ENCODE peak calls at places on chromosome 17, in ten cellular contexts. N, H, C, K, U, R, B, F, P and D are unnamed samples.

GRCh38 chr17:77127735-77128361 is 12.9 kb upstream of the SEC14L1 start:
- DNase-seq in N (no peak), H (no peak), C (peak; percentile 43), K (no peak), U (no peak), R (no peak), B (no peak), F (no peak), P (peak; percentile 88), D (peak; percentile 59)

GRCh38 chr17:35748323-35748960 is 4.6 kb downstream of the GAS2L2 start:
- DNase-seq in N (no peak), H (no peak), C (no peak), K (no peak), U (no peak), R (peak; percentile 45), B (no peak), F (peak; percentile 43), P (no peak), D (no peak)

GRCh38 chr17:78041401-78042179 is 83.1 kb downstream of the TNRC6C start:
- DNase-seq in N (no peak), H (no peak), C (no peak), K (no peak), U (no peak), R (no peak), B (no peak), F (no peak), P (no peak), D (no peak)

GRCh38 chr17:45896803-45897693 is 2.7 kb downstream of the MAPT start:
- DNase-seq in N (no peak), H (peak; percentile 86), C (peak; percentile 53), K (no peak), U (no peak), R (no peak), B (no peak), F (no peak), P (no peak), D (no peak)

GRCh38 chr17:82320140-82320840 is 2.9 kb upstream of the CD7 start:
- DNase-seq in N (no peak), H (no peak), C (no peak), K (no peak), U (no peak), R (no peak), B (no peak), F (no peak), P (no peak), D (no peak)

GRCh38 chr17:47205419-47205963 is 3.7 kb upstream of the MYL4 start:
- DNase-seq in N (no peak), H (peak; percentile 44), C (no peak), K (peak; percentile 79), U (peak; percentile 35), R (peak; percentile 62), B (no peak), F (peak; percentile 95), P (no peak), D (peak; percentile 24)

GRCh38 chr17:81329927-81330883 is 35.1 kb upstream of the SLC38A10 start:
- DNase-seq in N (no peak), H (peak; percentile 40), C (no peak), K (no peak), U (peak; percentile 53), R (peak; percentile 66), B (no peak), F (peak; percentile 15), P (no peak), D (no peak)

GRCh38 chr17:9218068-9218635 is 196.8 kb downstream of the NTN1 start:
- DNase-seq in N (no peak), H (no peak), C (no peak), K (no peak), U (no peak), R (no peak), B (no peak), F (no peak), P (no peak), D (no peak)

GRCh38 chr17:43030137-43030767 is 5.2 kb downstream of the RND2 start:
- DNase-seq in N (no peak), H (no peak), C (no peak), K (no peak), U (no peak), R (no peak), B (no peak), F (no peak), P (no peak), D (no peak)

GRCh38 chr17:6969323-6969726 is 26.5 kb upstream of the ALOX12 start:
- DNase-seq in N (no peak), H (no peak), C (no peak), K (peak; percentile 0), U (no peak), R (peak; percentile 39), B (no peak), F (no peak), P (no peak), D (no peak)

GRCh38 chr17:48074322-48075054 is 26.3 kb downstream of the NFE2L1 start:
- DNase-seq in N (no peak), H (peak; percentile 92), C (peak; percentile 70), K (peak; percentile 62), U (peak; percentile 63), R (peak; percentile 77), B (no peak), F (peak; percentile 94), P (no peak), D (peak; percentile 47)

GRCh38 chr17:50558955-50559614 is 1.4 kb upstream of the CACNA1G start:
- DNase-seq in N (no peak), H (peak; percentile 92), C (no peak), K (no peak), U (no peak), R (no peak), B (no peak), F (no peak), P (no peak), D (no peak)

GRCh38 chr17:31457391-31458234 is 66.1 kb downstream of the RAB11FIP4 start:
- DNase-seq in N (no peak), H (no peak), C (no peak), K (no peak), U (no peak), R (no peak), B (no peak), F (no peak), P (no peak), D (no peak)

GRCh38 chr17:68424188-68424587 is 33.1 kb downstream of the WIPI1 start:
- DNase-seq in N (no peak), H (peak; percentile 42), C (no peak), K (no peak), U (no peak), R (no peak), B (no peak), F (no peak), P (no peak), D (no peak)

GRCh38 chr17:58271532-58271931 is 9.2 kb downstream of the MPO start:
- DNase-seq in N (no peak), H (no peak), C (no peak), K (no peak), U (no peak), R (no peak), B (no peak), F (no peak), P (no peak), D (no peak)

GRCh38 chr17:50491510-50491909 is 12.8 kb downstream of the RSAD1 start:
- DNase-seq in N (no peak), H (no peak), C (no peak), K (no peak), U (no peak), R (peak; percentile 73), B (no peak), F (no peak), P (no peak), D (no peak)

GRCh38 chr17:67477687-67478086 is 100.6 kb downstream of the PITPNC1 start:
- DNase-seq in N (no peak), H (no peak), C (no peak), K (no peak), U (no peak), R (peak; percentile 85), B (no peak), F (no peak), P (no peak), D (peak; percentile 22)

GRCh38 chr17:19260958-19261357 is 23.8 kb downstream of the EPN2 start:
- DNase-seq in N (no peak), H (no peak), C (no peak), K (no peak), U (peak; percentile 38), R (peak; percentile 76), B (no peak), F (no peak), P (no peak), D (no peak)

GRCh38 chr17:7004398-7005253 is 7.8 kb upstream of the RNASEK start:
- DNase-seq in N (no peak), H (peak; percentile 87), C (no peak), K (peak; percentile 57), U (peak; percentile 67), R (peak; percentile 73), B (no peak), F (peak; percentile 77), P (no peak), D (no peak)

GRCh38 chr17:42845556-42845917 is 1.2 kb downstream of the AOC2 start:
- DNase-seq in N (no peak), H (no peak), C (no peak), K (no peak), U (no peak), R (no peak), B (no peak), F (no peak), P (no peak), D (no peak)

GRCh38 chr17:28579526-28579925 is 2.8 kb upstream of the ALDOC start:
- DNase-seq in N (no peak), H (no peak), C (no peak), K (no peak), U (no peak), R (no peak), B (no peak), F (no peak), P (no peak), D (no peak)

GRCh38 chr17:43517615-43518386 is 28.3 kb downstream of the ETV4 start:
- DNase-seq in N (no peak), H (no peak), C (no peak), K (no peak), U (no peak), R (no peak), B (no peak), F (peak; percentile 10), P (no peak), D (no peak)

GRCh38 chr17:82872591-82873520 is 33.0 kb upstream of the ZNF750 start:
- DNase-seq in N (no peak), H (no peak), C (no peak), K (no peak), U (no peak), R (no peak), B (no peak), F (no peak), P (no peak), D (no peak)

GRCh38 chr17:38853292-38854219 is at the start of gene RPL23:
- DNase-seq in N (peak; percentile 88), H (peak; percentile 99), C (peak; percentile 87), K (peak; percentile 97), U (peak; percentile 80), R (peak; percentile 97), B (peak; percentile 91), F (peak; percentile 99), P (peak; percentile 96), D (peak; percentile 81)

GRCh38 chr17:80491478-80492342 is 15.3 kb upstream of the NPTX1 start:
- DNase-seq in N (no peak), H (peak; percentile 74), C (no peak), K (peak; percentile 42), U (no peak), R (no peak), B (no peak), F (peak; percentile 24), P (no peak), D (no peak)

GRCh38 chr17:29608986-29609385 is 13.7 kb downstream of the CORO6 start:
- DNase-seq in N (no peak), H (no peak), C (no peak), K (no peak), U (no peak), R (no peak), B (no peak), F (no peak), P (no peak), D (no peak)